ENCODE peak calls at places on chromosomes 4 and X, in ten cellular contexts. C is neural progenitor cell, V is thoracic aorta, Q is psoas muscle, R is colonic mucosa, Y is EL, T is T-helper 1 cell, D is endodermal cell, E is heart right ventricle, O is D341Med. L is an unnamed sample.

GRCh38 chr4:190121759-190122158 is 51.8 kb upstream of the DUX4 start:
- DNase-seq in R (no peak), T (no peak), E (no peak), C (peak; percentile 1), D (peak; percentile 20), V (no peak), Y (no peak), O (peak; percentile 1), Q (no peak), L (no peak)

GRCh38 chr4:1014395-1015167 is 3.2 kb downstream of the FGFRL1 start:
- DNase-seq in D (no peak), R (no peak), E (no peak), V (no peak), C (peak; percentile 84), Q (no peak), Y (no peak), O (no peak), T (no peak), L (no peak)

GRCh38 chr4:156322592-156322991 is 368.9 kb upstream of the CTSO start:
- DNase-seq in C (no peak), O (no peak), Q (no peak), E (no peak), T (no peak), R (no peak), D (no peak), V (no peak), Y (peak; percentile 86), L (no peak)

GRCh38 chrX:17007134-17007768 is 60.8 kb downstream of the REPS2 start:
- DNase-seq in C (peak; percentile 41), O (no peak), Y (no peak), E (no peak), Q (no peak), R (no peak), V (no peak), D (peak; percentile 68), T (no peak), L (peak; percentile 37)

GRCh38 chr4:114727426-114727825 is 128.8 kb downstream of the UGT8 start:
- DNase-seq in Y (no peak), Q (no peak), V (no peak), D (no peak), E (no peak), T (no peak), O (peak; percentile 43), C (peak; percentile 83), R (no peak), L (no peak)

GRCh38 chr4:16685536-16685935 is 212.9 kb downstream of the LDB2 start:
- DNase-seq in O (no peak), Y (peak; percentile 95), D (no peak), E (no peak), R (no peak), C (no peak), V (no peak), Q (no peak), T (no peak), L (no peak)

GRCh38 chr4:30950737-30951136 is 230.6 kb downstream of the PCDH7 start:
- DNase-seq in Q (no peak), O (no peak), R (peak; percentile 40), C (no peak), Y (peak; percentile 8), E (no peak), T (no peak), D (no peak), V (no peak), L (no peak)

GRCh38 chr4:189771696-189772361 is 168.8 kb upstream of the FRG1 start:
- DNase-seq in V (no peak), Q (no peak), R (no peak), T (no peak), C (no peak), Y (peak; percentile 43), O (no peak), E (no peak), D (no peak), L (no peak)

GRCh38 chrX:11064276-11064675 is 46.9 kb upstream of the HCCS start:
- DNase-seq in E (no peak), D (no peak), O (no peak), C (no peak), Q (no peak), V (no peak), Y (no peak), R (no peak), T (no peak), L (no peak)

L was measured in GM12865.